ENCODE peak calls at places on chromosomes 5 and 9, in seven cellular contexts. S is HCT116, Y is prostate gland, R is sigmoid colon, O is transverse colon, Z is breast epithelium, U is spleen. E is an unnamed sample.

GRCh38 chr5:87277279-87277835 is 9.7 kb downstream of the RASA1 start:
- DNase-seq in Y (no peak), Z (no peak), U (no peak), S (no peak), O (no peak), R (no peak), E (no peak)

GRCh38 chr5:29150840-29151239 is 2042.6 kb upstream of the CDH6 start:
- DNase-seq in R (no peak), U (no peak), S (no peak), O (no peak), Y (no peak), Z (no peak), E (no peak)

GRCh38 chr9:117409321-117409720 is 5.5 kb downstream of the ASTN2 start:
- DNase-seq in O (no peak), S (no peak), U (no peak), Z (no peak), R (no peak), Y (no peak), E (no peak)

GRCh38 chr9:33388110-33388994 is 14.0 kb downstream of the AQP7 start:
- DNase-seq in Z (no peak), Y (no peak), O (no peak), R (no peak), S (no peak), U (no peak), E (no peak)

GRCh38 chr5:112930082-112930344 is 8.0 kb upstream of the REEP5 start:
- DNase-seq in Z (no peak), O (no peak), U (no peak), S (no peak), Y (no peak), R (no peak), E (no peak)

GRCh38 chr5:143342607-143343006 is 60.9 kb downstream of the NR3C1 start:
- DNase-seq in Z (no peak), Y (no peak), R (no peak), S (no peak), U (no peak), O (no peak), E (no peak)

GRCh38 chr9:100591639-100592412 is 13.9 kb downstream of the CAVIN4 start:
- DNase-seq in Z (no peak), U (no peak), O (no peak), R (no peak), S (no peak), Y (no peak), E (no peak)

GRCh38 chr5:79973511-79973910 is 17.6 kb downstream of the MTX3 start:
- DNase-seq in U (no peak), O (no peak), R (no peak), Z (no peak), S (no peak), Y (no peak), E (no peak)

GRCh38 chr9:37430841-37431597 is 8.5 kb downstream of the GRHPR start:
- DNase-seq in S (no peak), O (no peak), Y (no peak), Z (no peak), R (peak; percentile 66), U (no peak), E (peak; percentile 40)

GRCh38 chr9:123528521-123528920 is 172.5 kb downstream of the CRB2 start:
- DNase-seq in U (no peak), Z (no peak), R (no peak), Y (no peak), S (no peak), O (no peak), E (no peak)

GRCh38 chr9:131258698-131259431 is 17.4 kb downstream of the FAM78A start:
- DNase-seq in R (no peak), U (peak; percentile 79), O (no peak), Z (no peak), S (no peak), Y (no peak), E (peak; percentile 60)

GRCh38 chr9:131259432-131259885 is 16.9 kb downstream of the FAM78A start:
- DNase-seq in Y (no peak), O (no peak), S (no peak), Z (no peak), U (peak; percentile 68), R (no peak), E (no peak)

GRCh38 chr9:131260751-131261452 is 15.4 kb downstream of the FAM78A start:
- DNase-seq in R (no peak), Z (no peak), Y (no peak), U (no peak), O (no peak), S (no peak), E (peak; percentile 77)

GRCh38 chr9:131258186-131258585 is 18.1 kb downstream of the FAM78A start:
- DNase-seq in Y (no peak), O (no peak), Z (no peak), S (no peak), R (no peak), U (peak; percentile 77), E (peak; percentile 65)

DNA sequence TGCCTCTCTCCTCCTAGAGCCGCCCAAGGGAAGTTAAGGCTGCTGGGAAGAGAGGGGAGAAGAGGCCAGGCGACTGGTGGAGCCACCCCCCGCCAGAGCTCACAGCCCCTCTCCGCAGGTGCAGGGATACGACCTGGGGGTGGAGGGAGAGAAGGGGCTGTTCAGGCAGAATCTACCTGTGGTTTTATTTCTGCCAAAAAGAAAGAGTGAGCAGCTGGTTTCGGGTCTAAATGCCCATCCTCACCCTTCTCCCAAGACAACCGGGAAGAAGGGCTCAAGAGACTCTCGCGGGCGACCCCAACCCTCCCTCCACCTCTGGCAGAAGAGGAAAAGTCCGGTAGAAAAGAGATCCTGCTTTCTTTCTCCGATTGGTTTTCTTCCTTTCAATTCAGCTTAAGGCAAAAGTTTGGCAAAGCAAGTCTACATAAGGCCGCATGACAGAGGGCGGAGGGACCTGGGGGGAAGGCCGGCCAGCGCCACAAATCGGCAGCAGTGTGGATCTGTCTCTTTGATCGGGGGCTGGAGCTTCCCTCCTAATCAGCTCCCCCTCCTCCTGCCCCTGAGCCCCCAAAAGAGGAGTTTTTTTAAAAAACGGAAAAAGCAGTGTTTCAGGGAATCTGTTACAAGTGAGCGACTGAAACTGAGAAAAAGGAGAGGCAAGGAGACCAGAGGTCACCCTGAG is 16.3 kb downstream of the FAM78A start:
- DNase-seq in S (no peak), U (no peak), Y (no peak), O (no peak), Z (no peak), R (no peak), E (no peak)
- H3K4me3 ChIP-seq in S (no peak overlapping the region), U (no peak overlapping the region), Y (no peak overlapping the region), O (no peak overlapping the region), Z (no peak overlapping the region), R (no peak overlapping the region), E (no peak overlapping the region)

DNA sequence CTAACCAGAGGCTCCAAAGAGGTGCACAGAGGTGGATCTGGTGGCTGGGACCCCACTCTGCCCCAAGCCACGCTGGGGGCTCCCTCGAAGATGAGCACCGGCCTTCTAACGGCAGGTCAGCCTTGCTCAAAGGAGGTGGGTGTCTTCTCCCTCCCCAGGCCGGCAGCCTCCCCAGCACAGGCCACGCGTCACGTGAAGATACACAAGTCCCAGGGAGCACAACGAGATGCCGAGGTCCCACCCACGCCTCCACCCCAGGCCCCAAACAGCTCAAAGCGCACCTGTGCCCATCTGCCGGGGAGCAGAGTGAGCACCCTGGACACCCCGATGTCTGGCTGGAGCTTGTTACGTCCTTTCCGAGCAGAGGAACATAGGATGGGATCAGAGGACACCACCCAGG is 12.1 kb downstream of the PNPLA7 start:
- DNase-seq in S (no peak), O (no peak), U (no peak), Z (no peak), R (no peak), Y (no peak), E (no peak)
- TF ChIP-seq POLR2AphosphoS5 in S (no peak), O (no peak), U (no peak), Z (no peak), R (no peak), Y (no peak), E (no peak)

GRCh38 chr9:133163559-133164208 is at the start of gene GBGT1:
- DNase-seq in O (peak; percentile 72), S (no peak), U (peak; percentile 93), Y (no peak), R (peak; percentile 85), Z (no peak), E (peak; percentile 95)

GRCh38 chr9:133158695-133159094 is 5.0 kb downstream of the GBGT1 start:
- DNase-seq in S (no peak), Z (no peak), U (peak; percentile 32), Y (no peak), R (peak; percentile 43), O (no peak), E (no peak)

GRCh38 chr9:133161542-133161950 is 2.2 kb downstream of the GBGT1 start:
- DNase-seq in S (no peak), O (no peak), R (no peak), Z (no peak), Y (no peak), U (peak; percentile 51), E (no peak)

GRCh38 chr9:133162802-133163558 is 734 bp downstream of the GBGT1 start:
- DNase-seq in U (peak; percentile 85), S (no peak), R (peak; percentile 67), O (no peak), Z (no peak), Y (no peak), E (peak; percentile 85)

DNA sequence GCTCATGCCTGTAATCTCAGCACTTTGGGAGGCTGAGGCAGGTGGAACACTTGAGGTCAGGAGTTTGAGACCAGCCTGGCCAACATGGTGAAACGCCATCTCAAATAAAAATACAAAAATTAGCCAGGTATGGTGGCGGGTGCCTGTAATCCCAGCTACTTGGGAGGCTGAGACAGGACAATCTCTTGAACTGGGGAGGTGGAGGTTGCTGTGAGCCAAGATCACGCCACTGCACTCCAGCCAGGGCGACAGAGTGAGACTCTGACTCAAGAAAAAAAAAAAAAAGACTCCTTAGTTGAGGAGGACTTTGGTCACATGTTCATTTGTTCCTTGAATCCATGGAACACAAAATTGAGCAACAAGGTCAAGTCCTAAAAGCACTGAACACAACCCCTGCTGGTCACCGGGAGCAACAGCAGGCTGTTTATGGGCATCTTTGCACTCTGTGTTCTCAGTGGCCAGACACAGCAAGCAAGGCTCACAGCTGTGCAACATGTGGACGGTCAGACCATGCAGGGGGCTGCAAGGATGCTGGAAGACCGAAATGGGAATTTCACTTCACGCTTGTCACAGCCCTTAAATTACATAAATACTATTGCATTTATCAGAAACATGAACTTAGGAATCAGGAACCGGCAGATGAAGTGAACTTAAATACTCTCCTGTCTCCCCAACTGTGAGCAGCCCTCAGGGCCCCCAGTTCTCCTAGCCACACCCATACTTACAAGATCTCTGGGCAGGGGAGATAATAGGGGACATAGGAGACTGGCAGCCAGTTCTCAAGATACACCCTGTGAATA is 2.8 kb downstream of the GBGT1 start:
- DNase-seq in U (peak; percentile 82), Y (no peak), O (peak; percentile 76), R (peak; percentile 91), S (peak; percentile 68), Z (peak; percentile 64), E (no peak)
- H3K27ac ChIP-seq in U (peak overlapping the region; percentile 3), Y (no peak overlapping the region), O (peak overlapping the region; percentile 57), R (peak overlapping the region; percentile 63), S (no peak overlapping the region), Z (peak overlapping the region; percentile 52), E (no peak overlapping the region)

GRCh38 chr5:124000558-124000957 is 488.6 kb downstream of the CSNK1G3 start:
- DNase-seq in S (no peak), O (no peak), Y (no peak), R (no peak), U (no peak), Z (no peak), E (no peak)

GRCh38 chr5:124001216-124001615 is 489.2 kb downstream of the CSNK1G3 start:
- DNase-seq in Z (no peak), S (no peak), R (no peak), O (no peak), U (no peak), Y (no peak), E (no peak)

GRCh38 chr5:123992641-123993040 is 480.7 kb downstream of the CSNK1G3 start:
- DNase-seq in U (no peak), Y (no peak), S (no peak), R (no peak), O (no peak), Z (no peak), E (no peak)

GRCh38 chr5:123997354-123998215 is 485.6 kb downstream of the CSNK1G3 start:
- DNase-seq in Z (no peak), Y (no peak), U (no peak), O (no peak), S (no peak), R (no peak), E (no peak)
- H3K4me3 ChIP-seq in Z (no peak overlapping the region), Y (no peak overlapping the region), U (no peak overlapping the region), O (no peak overlapping the region), S (no peak overlapping the region), R (no peak overlapping the region), E (no peak overlapping the region)

E was measured in upper lobe of left lung.